ENCODE peak calls at places on chromosomes 5 and 9, in four cellular contexts. G is HS-5, J is fibroblast of pulmonary artery, P is omental fat pad. A is an unnamed sample.

GRCh38 chr5:68007446-68007845 is 208.1 kb upstream of the PIK3R1 start:
- DNase-seq in G (no peak), J (peak; percentile 93), P (peak; percentile 33), A (peak; percentile 41)

GRCh38 chr5:54838843-54839242 is 146.6 kb downstream of the ESM1 start:
- DNase-seq in G (no peak), J (no peak), P (no peak), A (no peak)

GRCh38 chr5:65927497-65928340 is 1.3 kb downstream of the ERBIN start:
- DNase-seq in G (no peak), J (peak; percentile 70), P (no peak), A (no peak)

GRCh38 chr9:92468206-92468605 is 14.1 kb downstream of the ASPN start:
- DNase-seq in G (no peak), J (no peak), P (no peak), A (peak; percentile 10)

GRCh38 chr5:153350192-153350883 is 140.1 kb upstream of the GRIA1 start:
- DNase-seq in G (no peak), J (no peak), P (no peak), A (no peak)

GRCh38 chr5:147522435-147522834 is 12.6 kb upstream of the DPYSL3 start:
- DNase-seq in G (peak; percentile 64), J (peak; percentile 33), P (no peak), A (no peak)

GRCh38 chr5:91707521-91707841 is 324.4 kb upstream of the ARRDC3 start:
- DNase-seq in G (no peak), J (no peak), P (no peak), A (no peak)

GRCh38 chr9:126615251-126615790 is 1.6 kb downstream of the LMX1B start:
- DNase-seq in G (no peak), J (peak; percentile 18), P (no peak), A (no peak)

GRCh38 chr5:139422307-139422893 is 16.9 kb downstream of the DNAJC18 start:
- DNase-seq in G (no peak), J (peak; percentile 86), P (no peak), A (no peak)